ENCODE peak calls at places on chromosome 11, in six cellular contexts. G is stimulated activated CD8-positive, alpha-beta memory T cell treated with anti-CD3 and anti-CD28 coated beads, Interleukin-2, amount 100 ng/mL, for 1 hour; F is foreskin fibroblast; W is stomach; I is germinal center; O is caudate nucleus. M is an unnamed sample.

GRCh38 chr11:115585361-115586024 is 81.3 kb upstream of the CADM1 start:
- DNase-seq in G (no peak), F (no peak), W (no peak), I (no peak), O (no peak), M (no peak)

GRCh38 chr11:3855808-3856491 is 486 bp downstream of the STIM1 start:
- DNase-seq in G (no peak), F (peak), W (peak), I (peak), O (no peak), M (no peak)

GRCh38 chr11:9076046-9076445 is 15.4 kb downstream of the SCUBE2 start:
- DNase-seq in G (no peak), F (no peak), W (no peak), I (no peak), O (no peak), M (no peak)

GRCh38 chr11:71530602-71531001 is 3.5 kb downstream of the KRTAP5-7 start:
- DNase-seq in G (no peak), F (no peak), W (no peak), I (no peak), O (no peak), M (no peak)

GRCh38 chr11:20367313-20367948 is 3.9 kb downstream of the HTATIP2 start:
- DNase-seq in G (no peak), F (peak), W (peak), I (no peak), O (peak), M (peak)

GRCh38 chr11:6418958-6419611 is at the start of gene APBB1:
- DNase-seq in G (peak), F (peak), W (peak), I (peak), O (peak), M (peak)

GRCh38 chr11:122690292-122690691 is 34.8 kb downstream of the UBASH3B start:
- DNase-seq in G (no peak), F (no peak), W (no peak), I (no peak), O (no peak), M (no peak)

GRCh38 chr11:94647926-94648325 is 80.8 kb downstream of the PIWIL4 start:
- DNase-seq in G (no peak), F (no peak), W (no peak), I (no peak), O (no peak), M (no peak)

GRCh38 chr11:134711008-134711407 is 299.0 kb upstream of the B3GAT1 start:
- DNase-seq in G (no peak), F (no peak), W (no peak), I (no peak), O (no peak), M (no peak)

GRCh38 chr11:68010058-68011041 is at the start of gene ALDH3B1:
- DNase-seq in G (no peak), F (peak), W (peak), I (no peak), O (peak), M (peak)